ENCODE peak calls at places on chromosomes 6 and 20, in nine cellular contexts. One of them, this sample, is unnamed. For H3K36me3, the result is how much of the 10 kb centered on the place peaks cover.

GRCh38 chr6:37134622-37135191 is 35.2 kb upstream of the PIM1 start:
- DNase-seq in heart right ventricle: no peak
- DNase-seq in body of pancreas: peak
- DNase-seq in fibroblast of lung: peak
- DNase-seq in GM23248: peak
- DNase-seq in transverse colon: peak
- DNase-seq in mesenchymal stem cell: peak
- DNase-seq in ovary: no peak
- DNase-seq in colonic mucosa: peak
- DNase-seq in this sample: peak

GRCh38 chr6:170073846-170074245 is 217.0 kb downstream of the DLL1 start:
- DNase-seq in colonic mucosa: no peak
- DNase-seq in heart right ventricle: no peak
- DNase-seq in GM23248: no peak
- DNase-seq in mesenchymal stem cell: no peak
- DNase-seq in transverse colon: peak
- DNase-seq in ovary: peak
- DNase-seq in body of pancreas: peak
- DNase-seq in fibroblast of lung: no peak
- DNase-seq in this sample: peak

GRCh38 chr6:24410622-24411021 is 7.9 kb downstream of the MRS2 start:
- DNase-seq in ovary: no peak
- DNase-seq in heart right ventricle: no peak
- DNase-seq in transverse colon: no peak
- DNase-seq in body of pancreas: no peak
- DNase-seq in colonic mucosa: no peak
- DNase-seq in fibroblast of lung: no peak
- DNase-seq in GM23248: no peak
- DNase-seq in mesenchymal stem cell: no peak
- DNase-seq in this sample: no peak

GRCh38 chr20:44736170-44737021 is 9.3 kb upstream of the KCNK15 start:
- DNase-seq in transverse colon: peak
- DNase-seq in body of pancreas: peak
- DNase-seq in mesenchymal stem cell: peak
- DNase-seq in ovary: no peak
- DNase-seq in heart right ventricle: peak
- DNase-seq in fibroblast of lung: peak
- DNase-seq in colonic mucosa: peak
- DNase-seq in GM23248: peak
- DNase-seq in this sample: no peak

GRCh38 chr6:31170987-31171671 is 647 bp upstream of the POU5F1 start:
- DNase-seq in transverse colon: no peak
- DNase-seq in mesenchymal stem cell: no peak
- DNase-seq in colonic mucosa: no peak
- DNase-seq in heart right ventricle: no peak
- DNase-seq in body of pancreas: no peak
- DNase-seq in ovary: no peak
- DNase-seq in GM23248: no peak
- DNase-seq in fibroblast of lung: no peak
- DNase-seq in this sample: no peak

GRCh38 chr20:19947611-19948264 is 69.4 kb upstream of the NAA20 start:
- DNase-seq in GM23248: peak
- DNase-seq in ovary: no peak
- DNase-seq in heart right ventricle: no peak
- DNase-seq in body of pancreas: peak
- DNase-seq in colonic mucosa: no peak
- DNase-seq in transverse colon: no peak
- DNase-seq in mesenchymal stem cell: peak
- DNase-seq in fibroblast of lung: peak
- DNase-seq in this sample: no peak

GRCh38 chr6:143652840-143653239 is 24.9 kb upstream of the PHACTR2 start:
- DNase-seq in heart right ventricle: no peak
- DNase-seq in fibroblast of lung: no peak
- DNase-seq in GM23248: no peak
- DNase-seq in ovary: no peak
- DNase-seq in colonic mucosa: peak
- DNase-seq in body of pancreas: peak
- DNase-seq in mesenchymal stem cell: no peak
- DNase-seq in transverse colon: peak
- DNase-seq in this sample: no peak

GRCh38 chr6:118408863-118409262 is 139.2 kb upstream of the PLN start:
- DNase-seq in colonic mucosa: no peak
- DNase-seq in ovary: no peak
- DNase-seq in mesenchymal stem cell: no peak
- DNase-seq in heart right ventricle: no peak
- DNase-seq in body of pancreas: no peak
- DNase-seq in GM23248: no peak
- DNase-seq in fibroblast of lung: no peak
- DNase-seq in transverse colon: no peak
- DNase-seq in this sample: no peak

GRCh38 chr6:100426241-100426640 is 38.5 kb downstream of the SIM1 start:
- DNase-seq in mesenchymal stem cell: no peak
- DNase-seq in heart right ventricle: no peak
- DNase-seq in GM23248: no peak
- DNase-seq in colonic mucosa: no peak
- DNase-seq in transverse colon: no peak
- DNase-seq in fibroblast of lung: no peak
- DNase-seq in body of pancreas: no peak
- DNase-seq in ovary: no peak
- DNase-seq in this sample: no peak

GRCh38 chr20:63330940-63331339 is 30.2 kb downstream of the CHRNA4 start:
- DNase-seq in ovary: no peak
- DNase-seq in body of pancreas: no peak
- DNase-seq in transverse colon: no peak
- DNase-seq in GM23248: no peak
- DNase-seq in fibroblast of lung: no peak
- DNase-seq in heart right ventricle: no peak
- DNase-seq in mesenchymal stem cell: no peak
- DNase-seq in colonic mucosa: no peak
- DNase-seq in this sample: no peak

GRCh38 chr6:155412335-155412734 is 43.3 kb downstream of the NOX3 start:
- DNase-seq in body of pancreas: no peak
- DNase-seq in fibroblast of lung: peak
- DNase-seq in ovary: no peak
- DNase-seq in transverse colon: no peak
- DNase-seq in GM23248: peak
- DNase-seq in heart right ventricle: no peak
- DNase-seq in mesenchymal stem cell: peak
- DNase-seq in colonic mucosa: no peak
- DNase-seq in this sample: no peak

GRCh38 chr6:101537917-101538316 is 144.4 kb downstream of the GRIK2 start:
- DNase-seq in body of pancreas: no peak
- DNase-seq in fibroblast of lung: peak
- DNase-seq in mesenchymal stem cell: peak
- DNase-seq in ovary: no peak
- DNase-seq in colonic mucosa: no peak
- DNase-seq in transverse colon: no peak
- DNase-seq in heart right ventricle: no peak
- DNase-seq in GM23248: peak
- DNase-seq in this sample: no peak

GRCh38 chr6:29723666-29724588 is 693 bp downstream of the HLA-F start:
- DNase-seq in heart right ventricle: peak
- DNase-seq in transverse colon: peak
- DNase-seq in fibroblast of lung: no peak
- DNase-seq in mesenchymal stem cell: no peak
- DNase-seq in colonic mucosa: peak
- DNase-seq in body of pancreas: peak
- DNase-seq in GM23248: peak
- DNase-seq in ovary: peak
- DNase-seq in this sample: peak

GRCh38 chr20:57391439-57392129 is 388 bp downstream of the RBM38 start:
- DNase-seq in GM23248: peak
- DNase-seq in fibroblast of lung: peak
- DNase-seq in body of pancreas: no peak
- DNase-seq in ovary: peak
- DNase-seq in heart right ventricle: no peak
- DNase-seq in mesenchymal stem cell: peak
- DNase-seq in transverse colon: peak
- DNase-seq in colonic mucosa: no peak
- DNase-seq in this sample: peak

GRCh38 chr6:108946695-108947094 is 98.5 kb downstream of the ARMC2 start:
- DNase-seq in ovary: peak
- DNase-seq in transverse colon: no peak
- DNase-seq in mesenchymal stem cell: peak
- DNase-seq in body of pancreas: no peak
- DNase-seq in GM23248: peak
- DNase-seq in colonic mucosa: no peak
- DNase-seq in fibroblast of lung: no peak
- DNase-seq in heart right ventricle: peak
- DNase-seq in this sample: no peak

GRCh38 chr6:150881911-150882481 is 16.5 kb downstream of the MTHFD1L start:
- DNase-seq in GM23248: peak
- DNase-seq in colonic mucosa: no peak
- DNase-seq in body of pancreas: no peak
- DNase-seq in mesenchymal stem cell: peak
- DNase-seq in ovary: peak
- DNase-seq in heart right ventricle: peak
- DNase-seq in transverse colon: no peak
- DNase-seq in fibroblast of lung: peak
- DNase-seq in this sample: peak
- H3K27ac ChIP-seq in GM23248: peak
- H3K27ac ChIP-seq in colonic mucosa: no peak
- H3K27ac ChIP-seq in body of pancreas: no peak
- H3K27ac ChIP-seq in mesenchymal stem cell: peak
- H3K27ac ChIP-seq in ovary: peak
- H3K27ac ChIP-seq in heart right ventricle: peak
- H3K27ac ChIP-seq in transverse colon: peak
- H3K27ac ChIP-seq in fibroblast of lung: peak
- H3K27ac ChIP-seq in this sample: peak

GRCh38 chr20:41575412-41575811 is 42.8 kb downstream of the CHD6 start:
- DNase-seq in fibroblast of lung: no peak
- DNase-seq in ovary: no peak
- DNase-seq in colonic mucosa: no peak
- DNase-seq in transverse colon: no peak
- DNase-seq in GM23248: no peak
- DNase-seq in mesenchymal stem cell: no peak
- DNase-seq in heart right ventricle: no peak
- DNase-seq in body of pancreas: no peak
- DNase-seq in this sample: no peak
- H3K36me3 ChIP-seq in fibroblast of lung: under half
- H3K36me3 ChIP-seq in ovary: under half
- H3K36me3 ChIP-seq in colonic mucosa: under half
- H3K36me3 ChIP-seq in transverse colon: under half
- H3K36me3 ChIP-seq in GM23248: under half
- H3K36me3 ChIP-seq in mesenchymal stem cell: under half
- H3K36me3 ChIP-seq in heart right ventricle: under half
- H3K36me3 ChIP-seq in body of pancreas: under half
- H3K36me3 ChIP-seq in this sample: under half

GRCh38 chr6:27146706-27147507 is 100.6 kb upstream of the PRSS16 start:
- DNase-seq in GM23248: peak
- DNase-seq in transverse colon: peak
- DNase-seq in fibroblast of lung: peak
- DNase-seq in ovary: peak
- DNase-seq in colonic mucosa: peak
- DNase-seq in mesenchymal stem cell: peak
- DNase-seq in body of pancreas: peak
- DNase-seq in heart right ventricle: peak
- DNase-seq in this sample: peak

GRCh38 chr6:27143474-27144026 is 104.0 kb upstream of the PRSS16 start:
- DNase-seq in transverse colon: no peak
- DNase-seq in ovary: no peak
- DNase-seq in colonic mucosa: no peak
- DNase-seq in body of pancreas: no peak
- DNase-seq in heart right ventricle: no peak
- DNase-seq in mesenchymal stem cell: no peak
- DNase-seq in GM23248: no peak
- DNase-seq in fibroblast of lung: no peak
- DNase-seq in this sample: no peak

GRCh38 chr6:27145731-27146455 is 101.6 kb upstream of the PRSS16 start:
- DNase-seq in transverse colon: peak
- DNase-seq in fibroblast of lung: peak
- DNase-seq in mesenchymal stem cell: peak
- DNase-seq in GM23248: peak
- DNase-seq in ovary: peak
- DNase-seq in colonic mucosa: peak
- DNase-seq in body of pancreas: peak
- DNase-seq in heart right ventricle: peak
- DNase-seq in this sample: peak

GRCh38 chr6:27141472-27142015 is 106.0 kb upstream of the PRSS16 start:
- DNase-seq in heart right ventricle: no peak
- DNase-seq in colonic mucosa: no peak
- DNase-seq in body of pancreas: no peak
- DNase-seq in mesenchymal stem cell: no peak
- DNase-seq in GM23248: no peak
- DNase-seq in ovary: no peak
- DNase-seq in transverse colon: no peak
- DNase-seq in fibroblast of lung: no peak
- DNase-seq in this sample: no peak

DNA sequence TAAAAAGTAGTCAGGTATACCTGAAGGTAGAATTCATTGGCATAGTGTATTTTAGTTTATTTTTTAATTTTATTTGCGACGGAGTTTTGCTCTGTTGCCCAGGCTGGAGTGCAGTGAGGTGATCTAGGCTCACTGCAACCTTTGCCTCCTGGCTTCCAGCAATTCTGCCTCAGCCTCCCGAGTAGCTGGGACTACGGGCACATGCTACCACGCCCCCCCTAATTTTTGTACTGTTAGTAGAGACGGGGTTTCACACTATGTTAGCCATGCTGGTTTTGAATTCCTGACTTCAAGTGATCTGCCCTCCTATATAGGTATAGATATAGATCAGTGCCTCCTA is 102.8 kb upstream of the PRSS16 start:
- DNase-seq in colonic mucosa: no peak
- DNase-seq in fibroblast of lung: no peak
- DNase-seq in body of pancreas: no peak
- DNase-seq in GM23248: no peak
- DNase-seq in mesenchymal stem cell: no peak
- DNase-seq in transverse colon: no peak
- DNase-seq in ovary: no peak
- DNase-seq in heart right ventricle: no peak
- DNase-seq in this sample: no peak
- H3K27ac ChIP-seq in colonic mucosa: no peak
- H3K27ac ChIP-seq in fibroblast of lung: no peak
- H3K27ac ChIP-seq in body of pancreas: no peak
- H3K27ac ChIP-seq in GM23248: peak
- H3K27ac ChIP-seq in mesenchymal stem cell: no peak
- H3K27ac ChIP-seq in transverse colon: peak
- H3K27ac ChIP-seq in ovary: no peak
- H3K27ac ChIP-seq in heart right ventricle: no peak
- H3K27ac ChIP-seq in this sample: no peak

DNA sequence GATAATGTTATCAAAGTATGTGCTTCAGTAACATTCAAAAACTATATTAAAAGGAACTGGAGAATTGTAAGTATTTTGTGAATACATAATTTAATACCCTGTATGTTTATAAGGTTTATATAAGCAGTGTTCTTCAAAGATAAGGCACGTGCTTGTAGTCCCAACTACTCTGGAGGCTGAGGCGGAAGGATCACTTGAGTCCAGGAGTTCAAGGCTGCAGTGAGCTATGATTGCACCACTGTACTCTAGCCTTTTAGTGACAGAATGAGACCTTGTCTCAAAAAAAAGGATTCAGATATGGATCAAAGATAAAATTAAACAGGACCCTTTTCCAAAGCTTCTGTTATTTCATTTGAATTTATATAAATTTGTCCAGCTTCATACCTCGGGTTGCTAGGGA is 17.2 kb downstream of the CSE1L start:
- DNase-seq in mesenchymal stem cell: no peak
- DNase-seq in ovary: no peak
- DNase-seq in colonic mucosa: no peak
- DNase-seq in transverse colon: no peak
- DNase-seq in GM23248: no peak
- DNase-seq in body of pancreas: no peak
- DNase-seq in heart right ventricle: no peak
- DNase-seq in fibroblast of lung: no peak
- DNase-seq in this sample: no peak
- H3K36me3 ChIP-seq in mesenchymal stem cell: half or more
- H3K36me3 ChIP-seq in ovary: under half
- H3K36me3 ChIP-seq in colonic mucosa: under half
- H3K36me3 ChIP-seq in transverse colon: under half
- H3K36me3 ChIP-seq in GM23248: under half
- H3K36me3 ChIP-seq in body of pancreas: under half
- H3K36me3 ChIP-seq in heart right ventricle: under half
- H3K36me3 ChIP-seq in fibroblast of lung: under half
- H3K36me3 ChIP-seq in this sample: under half

GRCh38 chr6:26452631-26453030 is 5.1 kb upstream of the BTN2A1 start:
- DNase-seq in colonic mucosa: no peak
- DNase-seq in transverse colon: no peak
- DNase-seq in heart right ventricle: no peak
- DNase-seq in mesenchymal stem cell: no peak
- DNase-seq in ovary: no peak
- DNase-seq in GM23248: no peak
- DNase-seq in fibroblast of lung: no peak
- DNase-seq in body of pancreas: no peak
- DNase-seq in this sample: no peak
- H3K27ac ChIP-seq in colonic mucosa: no peak
- H3K27ac ChIP-seq in transverse colon: no peak
- H3K27ac ChIP-seq in heart right ventricle: no peak
- H3K27ac ChIP-seq in mesenchymal stem cell: no peak
- H3K27ac ChIP-seq in ovary: no peak
- H3K27ac ChIP-seq in GM23248: no peak
- H3K27ac ChIP-seq in fibroblast of lung: no peak
- H3K27ac ChIP-seq in body of pancreas: no peak
- H3K27ac ChIP-seq in this sample: no peak